ENCODE peak calls at places on chromosomes 6 and 20, in ten cellular contexts. E is transverse colon, P is small intestine, X is cardiac muscle cell, I is tibial nerve, W is ascending aorta, L is thyroid gland, B is neuronal stem cell, D is body of pancreas, N is mucosa of descending colon. T is an unnamed sample. For H3K9me3, the result is how much of the 10 kb centered on the place peaks cover.

GRCh38 chr6:130500693-130501092 is 134.9 kb downstream of the TMEM200A start:
- DNase-seq in B (no peak), N (no peak), E (no peak), I (no peak), P (no peak), X (no peak), L (no peak), W (no peak), D (no peak), T (no peak)

GRCh38 chr6:106109043-106109442 is 22.9 kb downstream of the PRDM1 start:
- DNase-seq in P (no peak), X (no peak), L (no peak), B (no peak), D (no peak), E (no peak), I (no peak), W (no peak), N (peak), T (no peak)

GRCh38 chr6:33812669-33813068 is 8.9 kb upstream of the MLN start:
- DNase-seq in B (peak), I (no peak), D (peak), P (peak), W (no peak), L (peak), N (peak), X (peak), E (no peak), T (no peak)

GRCh38 chr6:158801655-158802294 is 17.4 kb downstream of the EZR start:
- DNase-seq in W (no peak), P (peak), N (peak), X (no peak), E (peak), L (no peak), D (peak), I (peak), B (no peak), T (no peak)

GRCh38 chr6:11023032-11023431 is 21.1 kb downstream of the ELOVL2 start:
- DNase-seq in P (no peak), X (no peak), W (no peak), E (no peak), D (no peak), L (no peak), I (no peak), B (no peak), N (no peak), T (no peak)

GRCh38 chr6:23272536-23272935 is 703.2 kb downstream of the HDGFL1 start:
- DNase-seq in W (no peak), L (no peak), X (no peak), D (no peak), I (no peak), B (no peak), N (no peak), P (no peak), E (no peak), T (no peak)

GRCh38 chr6:90399970-90400369 is 103.3 kb upstream of the BACH2 start:
- DNase-seq in E (no peak), B (no peak), N (no peak), P (no peak), I (no peak), L (no peak), X (no peak), W (no peak), D (no peak), T (no peak)

GRCh38 chr6:132713355-132714134 is at the start of gene VNN1:
- DNase-seq in L (no peak), E (peak), P (peak), B (no peak), N (peak), X (no peak), I (no peak), W (peak), D (no peak), T (no peak)

GRCh38 chr6:20217900-20218299 is 5.6 kb upstream of the MBOAT1 start:
- DNase-seq in D (no peak), W (no peak), X (peak), N (no peak), L (peak), I (no peak), P (no peak), E (no peak), B (no peak), T (no peak)

GRCh38 chr6:75609639-75610590 is 8.2 kb downstream of the SENP6 start:
- DNase-seq in X (no peak), I (no peak), E (no peak), D (no peak), W (no peak), B (no peak), N (no peak), L (no peak), P (no peak), T (peak)

GRCh38 chr6:51936536-51936935 is 150.9 kb downstream of the PKHD1 start:
- DNase-seq in D (no peak), N (no peak), P (peak), B (no peak), L (no peak), W (no peak), X (no peak), I (no peak), E (no peak), T (no peak)

GRCh38 chr6:114952229-114952628 is 609.4 kb upstream of the HS3ST5 start:
- DNase-seq in E (no peak), B (no peak), P (no peak), N (no peak), D (no peak), L (no peak), W (no peak), X (no peak), I (no peak), T (no peak)

GRCh38 chr6:83442752-83443151 is 11.9 kb upstream of the ME1 start:
- DNase-seq in L (no peak), B (no peak), W (no peak), E (no peak), N (no peak), X (no peak), I (no peak), P (no peak), D (no peak), T (no peak)

GRCh38 chr6:88492241-88492640 is 326.1 kb upstream of the CNR1 start:
- DNase-seq in N (no peak), E (no peak), P (no peak), L (no peak), X (no peak), B (no peak), D (no peak), W (no peak), I (no peak), T (no peak)

GRCh38 chr6:149079911-149080501 is 237.5 kb upstream of the TAB2 start:
- DNase-seq in P (no peak), L (peak), N (no peak), X (peak), B (no peak), I (peak), E (no peak), D (peak), W (peak), T (no peak)

GRCh38 chr20:38169636-38170035 is 4.6 kb upstream of the TGM2 start:
- DNase-seq in I (no peak), L (no peak), P (no peak), N (no peak), E (no peak), W (no peak), X (no peak), B (no peak), D (no peak), T (no peak)

GRCh38 chr20:47506335-47506734 is 4.6 kb downstream of the NCOA3 start:
- DNase-seq in I (no peak), W (no peak), P (no peak), E (no peak), L (no peak), B (no peak), D (no peak), X (no peak), N (no peak), T (no peak)

GRCh38 chr20:35626386-35627001 is 10.9 kb downstream of the SPAG4 start:
- DNase-seq in X (no peak), W (no peak), P (no peak), I (no peak), D (no peak), L (no peak), N (no peak), B (no peak), E (no peak), T (peak)

GRCh38 chr6:37524025-37524647 is 24.4 kb upstream of the CCDC167 start:
- DNase-seq in B (no peak), I (no peak), X (no peak), W (no peak), N (no peak), P (no peak), E (no peak), L (no peak), D (no peak), T (no peak)

GRCh38 chr6:53735896-53736295 is 58.9 kb upstream of the LRRC1 start:
- DNase-seq in W (no peak), D (no peak), P (peak), X (no peak), B (no peak), I (no peak), E (peak), L (no peak), N (peak), T (no peak)

GRCh38 chr6:119361209-119361608 is 11.6 kb upstream of the MAN1A1 start:
- DNase-seq in N (no peak), E (no peak), B (no peak), W (no peak), P (no peak), L (no peak), X (peak), I (no peak), D (no peak), T (no peak)

GRCh38 chr6:147879031-147879430 is 370.5 kb downstream of the SAMD5 start:
- DNase-seq in X (no peak), D (no peak), L (no peak), E (no peak), P (no peak), W (no peak), I (no peak), B (no peak), N (no peak), T (peak)

GRCh38 chr20:58622671-58623578 is 28.2 kb upstream of the STX16 start:
- DNase-seq in N (no peak), W (no peak), I (no peak), D (no peak), B (no peak), L (no peak), E (no peak), X (no peak), P (no peak), T (no peak)

GRCh38 chr6:45759134-45759849 is 256.4 kb downstream of the CLIC5 start:
- DNase-seq in W (no peak), I (no peak), B (no peak), N (no peak), D (no peak), X (no peak), P (no peak), E (no peak), L (no peak), T (no peak)

GRCh38 chr20:25356294-25356933 is 34.2 kb downstream of the ABHD12 start:
- DNase-seq in X (no peak), L (no peak), W (no peak), D (peak), I (no peak), B (no peak), E (no peak), P (no peak), N (peak), T (peak)

GRCh38 chr20:24771651-24772061 is 177.4 kb upstream of the CST7 start:
- DNase-seq in I (no peak), P (no peak), W (peak), L (no peak), N (no peak), E (no peak), X (no peak), D (no peak), B (no peak), T (no peak)

GRCh38 chr6:133623065-133623464 is 265.8 kb upstream of the TCF21 start:
- DNase-seq in B (no peak), L (no peak), P (no peak), W (no peak), X (no peak), D (no peak), E (no peak), I (no peak), N (peak), T (no peak)

GRCh38 chr6:35717449-35718353 is 19.1 kb upstream of the ARMC12 start:
- DNase-seq in N (no peak), W (no peak), D (no peak), I (no peak), E (no peak), X (no peak), L (no peak), B (no peak), P (no peak), T (no peak)

GRCh38 chr6:17790486-17790885 is 83.8 kb upstream of the NUP153 start:
- DNase-seq in P (no peak), N (no peak), W (no peak), B (no peak), I (no peak), L (no peak), D (no peak), E (no peak), X (no peak), T (no peak)

GRCh38 chr20:56163806-56164205 is 84.7 kb upstream of the MC3R start:
- DNase-seq in B (no peak), N (no peak), X (no peak), P (no peak), D (no peak), E (no peak), L (no peak), I (no peak), W (no peak), T (peak)
- H3K9me3 ChIP-seq in B (under half), N (under half), X (under half), P (under half), D (under half), E (under half), L (under half), I (under half), W (under half), T (under half)

GRCh38 chr6:31877125-31877650 is 1.6 kb downstream of the SLC44A4 start:
- DNase-seq in D (peak), P (peak), I (no peak), E (peak), N (peak), B (no peak), X (no peak), W (no peak), L (no peak), T (no peak)

GRCh38 chr6:31876357-31876756 is 2.4 kb downstream of the SLC44A4 start:
- DNase-seq in X (no peak), W (no peak), I (no peak), N (no peak), L (no peak), B (no peak), P (no peak), D (no peak), E (no peak), T (no peak)

GRCh38 chr6:31875852-31876251 is 2.9 kb downstream of the SLC44A4 start:
- DNase-seq in I (no peak), E (no peak), L (no peak), D (no peak), W (no peak), N (no peak), B (no peak), P (no peak), X (no peak), T (no peak)

GRCh38 chr6:31874836-31875572 is 3.8 kb downstream of the SLC44A4 start:
- DNase-seq in P (no peak), D (no peak), W (no peak), X (no peak), E (no peak), I (no peak), B (no peak), N (no peak), L (no peak), T (no peak)

GRCh38 chr6:31874084-31874670 is 4.6 kb downstream of the SLC44A4 start:
- DNase-seq in W (no peak), E (no peak), X (no peak), D (no peak), N (no peak), I (no peak), L (peak), B (no peak), P (no peak), T (no peak)
- H3K4me3 ChIP-seq in W (no peak), E (no peak), X (no peak), D (no peak), N (no peak), I (no peak), L (no peak), B (no peak), P (no peak), T (no peak)

DNA sequence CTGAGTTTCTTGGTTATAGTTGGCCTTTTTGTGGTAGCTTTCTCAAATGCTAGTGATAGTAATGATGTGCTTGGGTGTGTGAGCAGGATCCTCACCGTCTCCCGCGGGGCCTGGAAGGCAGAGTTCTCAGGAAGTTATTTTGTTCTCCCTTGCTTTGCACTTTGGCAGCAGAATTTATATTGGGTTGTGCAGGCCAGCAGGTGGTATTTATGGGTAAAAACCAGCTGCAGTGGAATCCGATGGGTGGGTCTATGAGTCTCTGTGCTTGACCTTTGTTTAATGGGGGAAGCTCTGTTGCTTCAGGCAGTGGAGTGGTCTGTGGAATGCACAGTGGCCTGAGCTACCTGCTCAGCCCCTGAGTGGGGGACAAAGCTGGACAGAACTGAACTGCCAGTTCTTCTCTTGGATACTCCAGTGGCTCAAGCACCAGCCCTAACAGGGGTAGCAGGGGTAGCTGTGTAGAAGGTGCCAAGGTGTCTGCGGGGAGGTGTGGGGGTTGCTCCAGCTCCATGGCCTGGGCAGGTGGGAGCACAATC is 27.3 kb downstream of the IGF2R start:
- DNase-seq in E (no peak), W (no peak), D (no peak), N (no peak), X (no peak), B (no peak), P (no peak), L (peak), I (no peak), T (no peak)
- H3K9me3 ChIP-seq in E (under half), W (under half), D (under half), N (under half), X (under half), B (under half), P (under half), L (under half), I (under half), T (under half)

GRCh38 chr20:31841928-31842327 is 3.5 kb downstream of the FOXS1 start:
- DNase-seq in W (peak), I (no peak), L (no peak), B (no peak), D (no peak), P (no peak), N (no peak), X (no peak), E (no peak), T (no peak)

GRCh38 chr20:31843881-31844280 is 1.5 kb downstream of the FOXS1 start:
- DNase-seq in N (no peak), P (no peak), B (no peak), W (no peak), D (no peak), E (no peak), I (no peak), L (no peak), X (no peak), T (no peak)

GRCh38 chr20:31840906-31841816 is 4.2 kb downstream of the FOXS1 start:
- DNase-seq in X (no peak), B (no peak), E (no peak), D (no peak), P (no peak), W (peak), N (no peak), L (no peak), I (no peak), T (no peak)

GRCh38 chr20:31843288-31843687 is 2.1 kb downstream of the FOXS1 start:
- DNase-seq in D (no peak), I (no peak), N (no peak), P (no peak), L (no peak), E (no peak), W (no peak), X (no peak), B (no peak), T (no peak)

DNA sequence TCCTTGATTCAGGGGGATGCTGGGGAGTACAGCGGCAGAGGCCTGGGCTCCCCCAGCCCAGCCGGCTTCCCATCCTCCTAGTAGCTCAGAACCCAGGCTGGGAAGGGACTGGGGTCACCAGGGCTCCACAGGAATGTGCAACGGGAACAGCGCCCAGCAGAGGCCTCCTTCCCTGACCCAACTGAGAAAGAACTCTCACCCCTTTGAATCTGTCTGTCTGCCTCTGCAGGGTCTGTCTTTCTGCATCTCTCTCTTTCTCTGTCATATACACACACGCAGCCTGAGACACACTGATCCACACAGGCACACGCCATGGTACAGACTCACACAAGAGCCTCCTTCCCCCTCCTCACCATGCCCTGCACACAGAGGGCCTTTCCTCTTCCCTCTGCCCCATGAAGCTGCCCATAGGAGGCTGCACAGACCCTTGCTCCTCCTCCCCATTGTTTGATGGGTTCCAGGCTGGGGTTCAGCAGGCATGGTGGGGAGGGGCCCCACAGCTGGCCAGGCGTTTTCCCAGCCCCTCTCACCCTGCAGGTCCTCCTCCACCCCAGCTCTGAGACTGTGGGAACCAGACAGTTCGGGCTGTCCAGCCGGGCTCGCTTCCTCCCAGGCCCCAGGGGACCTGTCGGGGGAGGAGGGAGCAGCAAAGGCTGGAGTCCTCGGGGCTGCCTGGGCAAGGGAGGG is 2.8 kb downstream of the FOXS1 start:
- DNase-seq in L (no peak), P (no peak), B (no peak), D (no peak), W (peak), I (no peak), X (no peak), E (no peak), N (no peak), T (no peak)
- H3K4me3 ChIP-seq in L (no peak), P (no peak), B (no peak), D (no peak), W (peak), I (peak), X (no peak), E (no peak), N (no peak), T (no peak)

GRCh38 chr6:160312900-160313299 is 35.3 kb upstream of the SLC22A3 start:
- DNase-seq in D (no peak), B (no peak), W (no peak), X (no peak), N (no peak), E (no peak), I (no peak), P (no peak), L (no peak), T (no peak)

GRCh38 chr6:160306284-160306683 is 41.9 kb upstream of the SLC22A3 start:
- DNase-seq in P (no peak), X (no peak), B (no peak), L (no peak), N (no peak), I (no peak), W (no peak), D (peak), E (peak), T (no peak)

GRCh38 chr6:160315310-160315709 is 32.9 kb upstream of the SLC22A3 start:
- DNase-seq in L (no peak), P (no peak), W (no peak), I (no peak), B (no peak), D (no peak), E (no peak), X (no peak), N (no peak), T (no peak)

GRCh38 chr6:160309718-160310117 is 38.5 kb upstream of the SLC22A3 start:
- DNase-seq in N (no peak), D (no peak), X (no peak), B (no peak), E (no peak), W (no peak), L (no peak), I (no peak), P (no peak), T (no peak)
- H3K9me3 ChIP-seq in N (under half), D (under half), X (under half), B (under half), E (under half), W (under half), L (under half), I (under half), P (under half), T (under half)

GRCh38 chr6:79170431-79170830 is 64.1 kb downstream of the HMGN3 start:
- DNase-seq in P (no peak), E (no peak), X (no peak), D (no peak), W (no peak), B (no peak), I (no peak), L (no peak), N (no peak), T (no peak)
- H3K4me3 ChIP-seq in P (no peak), E (no peak), X (no peak), D (no peak), W (no peak), B (no peak), I (no peak), L (no peak), N (no peak), T (no peak)

DNA sequence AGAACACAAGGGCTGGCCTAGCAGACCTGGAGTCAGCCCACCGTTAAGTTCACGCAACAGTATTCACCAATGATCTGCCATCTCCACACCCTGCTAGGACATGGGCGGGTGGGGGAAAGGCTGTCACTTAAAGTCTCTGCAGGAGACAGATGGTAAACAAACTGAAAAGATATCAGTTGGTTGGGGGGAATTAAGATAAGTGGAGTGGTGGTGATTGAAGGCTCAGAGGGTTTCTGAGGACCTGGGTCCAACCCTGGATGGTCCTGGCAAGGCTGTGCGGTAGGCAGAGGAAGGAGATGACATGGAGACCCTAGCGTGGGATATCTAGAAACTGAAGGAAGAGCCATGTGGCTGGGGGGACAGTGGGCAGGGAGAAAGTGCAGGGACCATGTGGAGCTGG is 128.2 kb downstream of the SYCP2 start:
- DNase-seq in E (no peak), W (no peak), L (no peak), D (no peak), P (no peak), B (no peak), I (no peak), X (no peak), N (no peak), T (no peak)
- H3K9me3 ChIP-seq in E (under half), W (under half), L (under half), D (under half), P (under half), B (under half), I (under half), X (under half), N (under half), T (under half)

GRCh38 chr6:30465582-30466306 is 23.6 kb upstream of the HLA-E start:
- DNase-seq in P (no peak), X (no peak), D (no peak), L (no peak), B (no peak), I (no peak), N (no peak), W (no peak), E (no peak), T (no peak)
- H3K4me3 ChIP-seq in P (peak), X (peak), D (peak), L (no peak), B (no peak), I (peak), N (no peak), W (peak), E (peak), T (no peak)

T was measured in WERI-Rb-1.